ENCODE peak calls at places on chromosomes 12 and 14, in seven cellular contexts. One of them, this sample, is unnamed.

GRCh38 chr12:9792961-9793617 is 32.4 kb upstream of the CD69 start:
- DNase-seq in upper lobe of right lung: no peak
- DNase-seq in body of pancreas: no peak
- DNase-seq in A549: no peak
- DNase-seq in right atrium auricular region: no peak
- DNase-seq in fibroblast of lung: peak; percentile 81
- DNase-seq in RWPE1: peak; percentile 14
- DNase-seq in this sample: peak; percentile 8

GRCh38 chr12:74393265-74393664 is 144.4 kb upstream of the ATXN7L3B start:
- DNase-seq in upper lobe of right lung: no peak
- DNase-seq in body of pancreas: no peak
- DNase-seq in A549: no peak
- DNase-seq in right atrium auricular region: no peak
- DNase-seq in fibroblast of lung: peak; percentile 5
- DNase-seq in RWPE1: peak; percentile 32
- DNase-seq in this sample: no peak

GRCh38 chr14:57485635-57486034 is 8.0 kb downstream of the CCDC198 start:
- DNase-seq in upper lobe of right lung: no peak
- DNase-seq in body of pancreas: no peak
- DNase-seq in A549: no peak
- DNase-seq in right atrium auricular region: no peak
- DNase-seq in fibroblast of lung: no peak
- DNase-seq in RWPE1: no peak
- DNase-seq in this sample: no peak

GRCh38 chr14:37036669-37037341 is 135.6 kb downstream of the SLC25A21 start:
- DNase-seq in upper lobe of right lung: no peak
- DNase-seq in body of pancreas: no peak
- DNase-seq in A549: no peak
- DNase-seq in right atrium auricular region: no peak
- DNase-seq in fibroblast of lung: peak; percentile 53
- DNase-seq in RWPE1: peak; percentile 19
- DNase-seq in this sample: peak; percentile 6

GRCh38 chr14:55926007-55926406 is 192.2 kb upstream of the PELI2 start:
- DNase-seq in upper lobe of right lung: no peak
- DNase-seq in body of pancreas: peak; percentile 63
- DNase-seq in A549: no peak
- DNase-seq in right atrium auricular region: no peak
- DNase-seq in fibroblast of lung: no peak
- DNase-seq in RWPE1: no peak
- DNase-seq in this sample: no peak

GRCh38 chr12:138898-139534 is 72.4 kb downstream of the IQSEC3 start:
- DNase-seq in upper lobe of right lung: peak; percentile 73
- DNase-seq in body of pancreas: peak; percentile 19
- DNase-seq in A549: no peak
- DNase-seq in right atrium auricular region: no peak
- DNase-seq in fibroblast of lung: peak; percentile 26
- DNase-seq in RWPE1: no peak
- DNase-seq in this sample: no peak

GRCh38 chr14:90512332-90512951 is 115.6 kb downstream of the CALM1 start:
- DNase-seq in upper lobe of right lung: no peak
- DNase-seq in body of pancreas: no peak
- DNase-seq in A549: no peak
- DNase-seq in right atrium auricular region: no peak
- DNase-seq in fibroblast of lung: no peak
- DNase-seq in RWPE1: no peak
- DNase-seq in this sample: no peak

GRCh38 chr12:106033161-106033675 is 105.5 kb downstream of the NUAK1 start:
- DNase-seq in upper lobe of right lung: no peak
- DNase-seq in body of pancreas: no peak
- DNase-seq in A549: no peak
- DNase-seq in right atrium auricular region: no peak
- DNase-seq in fibroblast of lung: no peak
- DNase-seq in RWPE1: no peak
- DNase-seq in this sample: no peak

GRCh38 chr12:106282457-106283097 is 20.0 kb upstream of the TCP11L2 start:
- DNase-seq in upper lobe of right lung: no peak
- DNase-seq in body of pancreas: peak; percentile 67
- DNase-seq in A549: peak; percentile 62
- DNase-seq in right atrium auricular region: no peak
- DNase-seq in fibroblast of lung: peak; percentile 31
- DNase-seq in RWPE1: peak; percentile 33
- DNase-seq in this sample: no peak

GRCh38 chr14:91669867-91670266 is 62.0 kb downstream of the CATSPERB start:
- DNase-seq in upper lobe of right lung: no peak
- DNase-seq in body of pancreas: no peak
- DNase-seq in A549: no peak
- DNase-seq in right atrium auricular region: no peak
- DNase-seq in fibroblast of lung: no peak
- DNase-seq in RWPE1: no peak
- DNase-seq in this sample: no peak

GRCh38 chr12:92294676-92295440 is 149.2 kb upstream of the BTG1 start:
- DNase-seq in upper lobe of right lung: no peak
- DNase-seq in body of pancreas: no peak
- DNase-seq in A549: no peak
- DNase-seq in right atrium auricular region: no peak
- DNase-seq in fibroblast of lung: peak; percentile 74
- DNase-seq in RWPE1: no peak
- DNase-seq in this sample: peak; percentile 59

GRCh38 chr12:52628841-52629240 is 10.5 kb upstream of the KRT73 start:
- DNase-seq in upper lobe of right lung: no peak
- DNase-seq in body of pancreas: no peak
- DNase-seq in A549: no peak
- DNase-seq in right atrium auricular region: peak; percentile 7
- DNase-seq in fibroblast of lung: no peak
- DNase-seq in RWPE1: no peak
- DNase-seq in this sample: no peak

GRCh38 chr12:64389154-64389553 is 1.4 kb downstream of the C12orf56 start:
- DNase-seq in upper lobe of right lung: no peak
- DNase-seq in body of pancreas: no peak
- DNase-seq in A549: no peak
- DNase-seq in right atrium auricular region: no peak
- DNase-seq in fibroblast of lung: no peak
- DNase-seq in RWPE1: no peak
- DNase-seq in this sample: no peak

GRCh38 chr12:6063379-6063735 is 61.1 kb downstream of the VWF start:
- DNase-seq in upper lobe of right lung: no peak
- DNase-seq in body of pancreas: no peak
- DNase-seq in A549: no peak
- DNase-seq in right atrium auricular region: no peak
- DNase-seq in fibroblast of lung: no peak
- DNase-seq in RWPE1: no peak
- DNase-seq in this sample: no peak

GRCh38 chr14:64447890-64448667 is 17.2 kb upstream of the AKAP5 start:
- DNase-seq in upper lobe of right lung: no peak
- DNase-seq in body of pancreas: no peak
- DNase-seq in A549: no peak
- DNase-seq in right atrium auricular region: no peak
- DNase-seq in fibroblast of lung: peak; percentile 64
- DNase-seq in RWPE1: no peak
- DNase-seq in this sample: no peak

GRCh38 chr12:1660304-1661187 is 30.3 kb upstream of the ADIPOR2 start:
- DNase-seq in upper lobe of right lung: peak; percentile 93
- DNase-seq in body of pancreas: peak; percentile 98
- DNase-seq in A549: no peak
- DNase-seq in right atrium auricular region: peak; percentile 84
- DNase-seq in fibroblast of lung: no peak
- DNase-seq in RWPE1: peak; percentile 81
- DNase-seq in this sample: no peak

GRCh38 chr12:20567413-20567812 is 127.7 kb upstream of the SLCO1C1 start:
- DNase-seq in upper lobe of right lung: no peak
- DNase-seq in body of pancreas: no peak
- DNase-seq in A549: no peak
- DNase-seq in right atrium auricular region: no peak
- DNase-seq in fibroblast of lung: peak; percentile 15
- DNase-seq in RWPE1: no peak
- DNase-seq in this sample: no peak

GRCh38 chr12:124663771-124664366 is 96.5 kb upstream of the NCOR2 start:
- DNase-seq in upper lobe of right lung: no peak
- DNase-seq in body of pancreas: no peak
- DNase-seq in A549: no peak
- DNase-seq in right atrium auricular region: no peak
- DNase-seq in fibroblast of lung: peak; percentile 55
- DNase-seq in RWPE1: no peak
- DNase-seq in this sample: no peak

GRCh38 chr12:51051787-51052186 is 3.7 kb downstream of the LETMD1 start:
- DNase-seq in upper lobe of right lung: no peak
- DNase-seq in body of pancreas: no peak
- DNase-seq in A549: no peak
- DNase-seq in right atrium auricular region: no peak
- DNase-seq in fibroblast of lung: no peak
- DNase-seq in RWPE1: no peak
- DNase-seq in this sample: no peak

GRCh38 chr14:45284802-45285201 is 31.8 kb upstream of the MIS18BP1 start:
- DNase-seq in upper lobe of right lung: no peak
- DNase-seq in body of pancreas: no peak
- DNase-seq in A549: no peak
- DNase-seq in right atrium auricular region: no peak
- DNase-seq in fibroblast of lung: no peak
- DNase-seq in RWPE1: no peak
- DNase-seq in this sample: no peak

GRCh38 chr12:86914716-86915115 is 658.5 kb upstream of the MGAT4C start:
- DNase-seq in upper lobe of right lung: no peak
- DNase-seq in body of pancreas: no peak
- DNase-seq in A549: peak; percentile 4
- DNase-seq in right atrium auricular region: no peak
- DNase-seq in fibroblast of lung: peak; percentile 44
- DNase-seq in RWPE1: peak; percentile 26
- DNase-seq in this sample: peak; percentile 24

GRCh38 chr12:119343130-119343529 is 8.6 kb downstream of the CCDC60 start:
- DNase-seq in upper lobe of right lung: no peak
- DNase-seq in body of pancreas: no peak
- DNase-seq in A549: no peak
- DNase-seq in right atrium auricular region: no peak
- DNase-seq in fibroblast of lung: no peak
- DNase-seq in RWPE1: no peak
- DNase-seq in this sample: no peak

GRCh38 chr14:59925797-59926196 is 5.9 kb downstream of the LRRC9 start:
- DNase-seq in upper lobe of right lung: no peak
- DNase-seq in body of pancreas: no peak
- DNase-seq in A549: no peak
- DNase-seq in right atrium auricular region: no peak
- DNase-seq in fibroblast of lung: no peak
- DNase-seq in RWPE1: no peak
- DNase-seq in this sample: no peak

GRCh38 chr12:120692524-120693033 is 5.6 kb downstream of the MLEC start:
- DNase-seq in upper lobe of right lung: no peak
- DNase-seq in body of pancreas: no peak
- DNase-seq in A549: peak; percentile 87
- DNase-seq in right atrium auricular region: no peak
- DNase-seq in fibroblast of lung: peak; percentile 12
- DNase-seq in RWPE1: no peak
- DNase-seq in this sample: no peak

GRCh38 chr12:13230500-13230899 is 34.0 kb downstream of the EMP1 start:
- DNase-seq in upper lobe of right lung: no peak
- DNase-seq in body of pancreas: no peak
- DNase-seq in A549: no peak
- DNase-seq in right atrium auricular region: no peak
- DNase-seq in fibroblast of lung: no peak
- DNase-seq in RWPE1: no peak
- DNase-seq in this sample: no peak

DNA sequence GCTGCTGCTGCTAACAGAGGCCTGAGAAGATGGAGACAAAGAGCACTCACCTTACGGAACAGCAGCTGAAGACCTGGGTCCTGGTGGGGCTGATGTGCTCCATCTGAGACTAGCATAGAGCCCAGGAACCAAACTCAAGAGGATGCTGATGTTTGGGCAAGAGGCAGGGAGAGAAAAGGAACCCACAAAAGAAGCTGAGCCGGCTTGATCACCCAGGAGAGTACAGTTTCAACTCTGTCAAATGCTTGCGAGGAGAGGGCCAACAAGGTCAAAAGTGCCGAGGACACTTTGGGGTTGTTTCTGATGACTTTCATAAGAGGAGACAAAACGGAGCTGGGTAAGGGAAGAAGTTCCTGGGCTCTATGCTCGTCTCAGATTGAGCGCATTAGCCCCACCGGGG is 17.3 kb upstream of the NT5DC3 start:
- DNase-seq in upper lobe of right lung: no peak
- DNase-seq in body of pancreas: no peak
- DNase-seq in A549: no peak
- DNase-seq in right atrium auricular region: no peak
- DNase-seq in fibroblast of lung: no peak
- DNase-seq in RWPE1: no peak
- DNase-seq in this sample: no peak
- TF ChIP-seq CTCF in upper lobe of right lung: no peak
- TF ChIP-seq CTCF in body of pancreas: no peak
- TF ChIP-seq CTCF in A549: no peak
- TF ChIP-seq CTCF in right atrium auricular region: no peak
- TF ChIP-seq CTCF in fibroblast of lung: no peak
- TF ChIP-seq CTCF in RWPE1: no peak
- TF ChIP-seq CTCF in this sample: no peak

DNA sequence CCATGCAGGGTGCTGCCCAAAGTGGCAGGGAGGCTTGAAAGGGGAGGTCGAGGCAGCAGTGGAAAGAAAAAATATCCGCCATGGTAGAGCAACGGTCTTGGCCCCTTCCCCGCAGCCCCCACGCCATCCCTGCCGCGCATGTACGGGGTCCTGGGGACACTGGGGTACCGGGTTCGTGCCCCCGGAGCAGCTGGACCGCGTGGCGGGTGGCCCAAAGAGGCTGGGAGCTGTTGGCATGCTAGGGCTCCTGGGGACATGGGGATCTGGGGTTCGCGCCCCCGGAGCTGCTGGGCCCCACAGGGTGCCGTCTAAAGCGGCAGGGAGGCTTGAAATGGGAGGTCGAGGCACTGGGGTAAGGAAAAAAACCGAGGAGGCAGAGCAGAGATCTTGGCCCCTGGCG is 316.5 kb downstream of the ALG10 start:
- DNase-seq in upper lobe of right lung: no peak
- DNase-seq in body of pancreas: no peak
- DNase-seq in A549: no peak
- DNase-seq in right atrium auricular region: no peak
- DNase-seq in fibroblast of lung: no peak
- DNase-seq in RWPE1: no peak
- DNase-seq in this sample: no peak
- H3K27ac ChIP-seq in upper lobe of right lung: no peak overlapping the region
- H3K27ac ChIP-seq in body of pancreas: no peak overlapping the region
- H3K27ac ChIP-seq in A549: no peak overlapping the region
- H3K27ac ChIP-seq in right atrium auricular region: no peak overlapping the region
- H3K27ac ChIP-seq in fibroblast of lung: no peak overlapping the region
- H3K27ac ChIP-seq in RWPE1: no peak overlapping the region
- H3K27ac ChIP-seq in this sample: no peak overlapping the region

DNA sequence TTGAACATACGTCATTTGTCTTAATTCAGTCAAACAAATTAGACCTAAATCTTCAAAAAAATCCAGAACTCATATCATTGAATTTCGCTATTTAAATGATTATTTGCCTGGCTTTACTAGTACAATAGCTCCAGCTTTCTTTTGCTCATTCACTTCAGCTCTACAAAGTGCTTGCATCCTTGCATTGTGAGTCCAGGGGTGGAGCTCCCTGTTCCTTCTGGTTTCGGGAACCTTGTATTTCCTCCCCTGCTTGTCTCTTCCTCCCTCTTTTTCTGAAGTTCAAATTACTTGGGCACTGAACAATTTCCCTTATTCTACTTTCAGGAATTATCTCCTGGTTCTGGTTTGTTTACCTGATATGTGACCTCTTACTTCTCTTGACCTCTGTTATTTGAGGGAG is 58.1 kb upstream of the KITLG start:
- DNase-seq in upper lobe of right lung: no peak
- DNase-seq in body of pancreas: no peak
- DNase-seq in A549: no peak
- DNase-seq in right atrium auricular region: no peak
- DNase-seq in fibroblast of lung: no peak
- DNase-seq in RWPE1: no peak
- DNase-seq in this sample: no peak
- TF ChIP-seq CTCF in upper lobe of right lung: no peak
- TF ChIP-seq CTCF in body of pancreas: no peak
- TF ChIP-seq CTCF in A549: no peak
- TF ChIP-seq CTCF in right atrium auricular region: no peak
- TF ChIP-seq CTCF in fibroblast of lung: no peak
- TF ChIP-seq CTCF in RWPE1: no peak
- TF ChIP-seq CTCF in this sample: no peak

GRCh38 chr12:114302606-114303005 is 103.3 kb downstream of the TBX5 start:
- DNase-seq in upper lobe of right lung: no peak
- DNase-seq in body of pancreas: no peak
- DNase-seq in A549: no peak
- DNase-seq in right atrium auricular region: no peak
- DNase-seq in fibroblast of lung: no peak
- DNase-seq in RWPE1: no peak
- DNase-seq in this sample: no peak
- H3K27ac ChIP-seq in upper lobe of right lung: no peak overlapping the region
- H3K27ac ChIP-seq in body of pancreas: no peak overlapping the region
- H3K27ac ChIP-seq in A549: no peak overlapping the region
- H3K27ac ChIP-seq in right atrium auricular region: no peak overlapping the region
- H3K27ac ChIP-seq in fibroblast of lung: no peak overlapping the region
- H3K27ac ChIP-seq in RWPE1: no peak overlapping the region
- H3K27ac ChIP-seq in this sample: no peak overlapping the region

This sample was measured in AG04450.